ENCODE peak calls at places on chromosome 7, in four cellular contexts. A, D, Q and Z are unnamed samples.

GRCh38 chr7:68511281-68511680 is 1087.0 kb upstream of the AUTS2 start:
- DNase-seq in A (no peak), D (no peak), Q (no peak), Z (no peak)

GRCh38 chr7:5334671-5335070 is 51.9 kb downstream of the SLC29A4 start:
- DNase-seq in Q (no peak), A (no peak), D (no peak), Z (no peak)

GRCh38 chr7:21200513-21200912 is 227.4 kb upstream of the SP4 start:
- DNase-seq in A (no peak), Q (no peak), D (no peak), Z (no peak)

GRCh38 chr7:42485171-42485838 is 248.3 kb upstream of the GLI3 start:
- DNase-seq in D (no peak), Q (no peak), A (no peak), Z (no peak)

GRCh38 chr7:20440472-20441105 is 109.9 kb downstream of the ITGB8 start:
- DNase-seq in D (peak), A (peak), Q (no peak), Z (no peak)

GRCh38 chr7:139680676-139681462 is 96.9 kb downstream of the HIPK2 start:
- DNase-seq in D (peak), A (peak), Q (peak), Z (peak)

GRCh38 chr7:10507032-10507431 is 466.6 kb upstream of the PHF14 start:
- DNase-seq in A (no peak), D (no peak), Q (no peak), Z (no peak)

GRCh38 chr7:41437257-41438196 is 265.4 kb downstream of the INHBA start:
- DNase-seq in Q (peak), A (no peak), D (no peak), Z (peak)

GRCh38 chr7:82057476-82057875 is 287.6 kb upstream of the HGF start:
- DNase-seq in Q (no peak), A (no peak), D (peak), Z (no peak)

GRCh38 chr7:156827587-156828203 is 65.3 kb downstream of the LMBR1 start:
- DNase-seq in D (peak), Q (no peak), A (no peak), Z (no peak)

GRCh38 chr7:140316165-140316661 is 82.1 kb downstream of the SLC37A3 start:
- DNase-seq in Q (peak), D (peak), A (no peak), Z (peak)

GRCh38 chr7:143434660-143435059 is 8.6 kb upstream of the TAS2R60 start:
- DNase-seq in Q (no peak), A (no peak), D (peak), Z (no peak)

GRCh38 chr7:108308276-108308675 is 148.0 kb downstream of the NRCAM start:
- DNase-seq in D (no peak), Q (no peak), A (no peak), Z (no peak)

GRCh38 chr7:7317850-7318249 is 135.5 kb downstream of the C1GALT1 start:
- DNase-seq in Q (no peak), D (no peak), A (no peak), Z (no peak)

GRCh38 chr7:18754766-18755165 is 259.2 kb downstream of the HDAC9 start:
- DNase-seq in A (no peak), D (no peak), Q (no peak), Z (peak)

GRCh38 chr7:35647171-35647574 is 47.8 kb downstream of the HERPUD2 start:
- DNase-seq in A (peak), D (peak), Q (no peak), Z (no peak)

GRCh38 chr7:20114463-20114862 is 102.7 kb downstream of the MACC1 start:
- DNase-seq in Q (no peak), A (no peak), D (peak), Z (no peak)

GRCh38 chr7:26584964-26585650 is 279.3 kb downstream of the SKAP2 start:
- DNase-seq in D (no peak), A (no peak), Q (no peak), Z (no peak)

GRCh38 chr7:150983893-150984368 is 5.8 kb upstream of the KCNH2 start:
- DNase-seq in Q (no peak), D (peak), A (peak), Z (no peak)

GRCh38 chr7:12401538-12402364 is 1.9 kb downstream of the VWDE start:
- DNase-seq in Q (no peak), A (no peak), D (no peak), Z (no peak)

GRCh38 chr7:15607541-15608210 is 45.9 kb upstream of the AGMO start:
- DNase-seq in A (no peak), Q (no peak), D (no peak), Z (no peak)

GRCh38 chr7:130865408-130866236 is 131.6 kb upstream of the KLF14 start:
- DNase-seq in D (peak), Q (no peak), A (peak), Z (no peak)

GRCh38 chr7:36286241-36286640 is 103.4 kb upstream of the ANLN start:
- DNase-seq in D (no peak), Q (no peak), A (no peak), Z (no peak)